ENCODE peak calls at places on chromosomes 5 and 9, in four cellular contexts. L is K562, P is HepG2, S is GM12878. T is an unnamed sample.

GRCh38 chr5:171162602-171163001 is 146.4 kb upstream of the TLX3 start:
- DNase-seq in L (peak), P (no peak), S (no peak), T (peak)

GRCh38 chr9:114035845-114036785 is 42.0 kb downstream of the AMBP start:
- DNase-seq in L (no peak), P (no peak), S (no peak), T (no peak)

GRCh38 chr5:2199697-2200096 is 317.0 kb upstream of the IRX4 start:
- DNase-seq in L (no peak), P (no peak), S (no peak), T (no peak)

GRCh38 chr9:104745852-104746251 is 1.6 kb upstream of the NIPSNAP3A start:
- DNase-seq in L (peak), P (no peak), S (no peak), T (no peak)

GRCh38 chr9:125484632-125485282 is 222.3 kb downstream of the MAPKAP1 start:
- DNase-seq in L (no peak), P (no peak), S (no peak), T (no peak)

GRCh38 chr9:125646222-125647100 is 60.5 kb downstream of the MAPKAP1 start:
- DNase-seq in L (no peak), P (no peak), S (no peak), T (no peak)

GRCh38 chr5:94793816-94794198 is 175.3 kb downstream of the SLF1 start:
- DNase-seq in L (no peak), P (no peak), S (no peak), T (no peak)

GRCh38 chr5:168341178-168341577 is 49.7 kb downstream of the WWC1 start:
- DNase-seq in L (no peak), P (no peak), S (no peak), T (no peak)

GRCh38 chr9:4967521-4967920 is 17.6 kb upstream of the JAK2 start:
- DNase-seq in L (no peak), P (no peak), S (no peak), T (no peak)

GRCh38 chr5:172104801-172105701 is 83.0 kb downstream of the STK10 start:
- DNase-seq in L (no peak), P (no peak), S (no peak), T (no peak)

GRCh38 chr5:139181835-139182452 is 16.2 kb downstream of the SIL1 start:
- DNase-seq in L (no peak), P (no peak), S (no peak), T (no peak)

GRCh38 chr9:99807276-99807852 is 14.3 kb upstream of the NR4A3 start:
- DNase-seq in L (peak), P (peak), S (no peak), T (peak)

GRCh38 chr9:101172671-101173070 is 144.1 kb downstream of the PLPPR1 start:
- DNase-seq in L (no peak), P (no peak), S (no peak), T (no peak)

GRCh38 chr5:69512740-69513260 is 20.2 kb downstream of the OCLN start:
- DNase-seq in L (no peak), P (no peak), S (no peak), T (no peak)

GRCh38 chr9:37082214-37082765 is 38.1 kb upstream of the ZCCHC7 start:
- DNase-seq in L (no peak), P (no peak), S (no peak), T (no peak)

GRCh38 chr9:105157178-105157583 is 87.3 kb upstream of the SLC44A1 start:
- DNase-seq in L (peak), P (peak), S (no peak), T (peak)

GRCh38 chr5:17888155-17888554 is 253.9 kb downstream of the TAF11L14 start:
- DNase-seq in L (no peak), P (no peak), S (no peak), T (no peak)

GRCh38 chr5:68187268-68188055 is 28.1 kb upstream of the PIK3R1 start:
- DNase-seq in L (peak), P (no peak), S (no peak), T (peak)

GRCh38 chr5:7762267-7762666 is 88.7 kb downstream of the CFAP90 start:
- DNase-seq in L (no peak), P (no peak), S (no peak), T (peak)

GRCh38 chr9:4086119-4087088 is 213.5 kb downstream of the GLIS3 start:
- DNase-seq in L (no peak), P (peak), S (no peak), T (no peak)

GRCh38 chr9:132143359-132143758 is 18.5 kb upstream of the NTNG2 start:
- DNase-seq in L (no peak), P (no peak), S (no peak), T (no peak)

DNA sequence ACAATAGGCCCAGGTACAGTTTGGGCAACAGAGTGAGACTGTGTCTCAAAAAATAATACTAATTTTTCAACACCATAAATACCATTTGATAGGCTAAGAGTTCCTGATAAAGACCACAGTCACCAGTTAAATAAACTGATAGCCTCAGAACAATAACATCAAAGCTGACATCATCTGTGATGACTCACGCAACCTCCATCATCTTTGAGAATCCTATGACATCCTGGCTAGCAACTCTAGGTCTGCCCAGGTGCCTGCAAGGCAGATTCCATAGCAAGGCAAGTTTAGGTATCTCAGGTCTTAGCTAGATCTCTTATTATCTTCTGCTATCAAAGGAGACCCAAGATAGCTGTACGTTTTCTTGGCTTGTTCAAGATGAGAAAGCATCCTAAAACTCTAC is 30.5 kb upstream of the UBAP2 start:
- DNase-seq in L (no peak), P (no peak), S (no peak), T (no peak)
- TF ChIP-seq CBFB in L (no peak), P (no peak), S (no peak), T (no peak)

DNA sequence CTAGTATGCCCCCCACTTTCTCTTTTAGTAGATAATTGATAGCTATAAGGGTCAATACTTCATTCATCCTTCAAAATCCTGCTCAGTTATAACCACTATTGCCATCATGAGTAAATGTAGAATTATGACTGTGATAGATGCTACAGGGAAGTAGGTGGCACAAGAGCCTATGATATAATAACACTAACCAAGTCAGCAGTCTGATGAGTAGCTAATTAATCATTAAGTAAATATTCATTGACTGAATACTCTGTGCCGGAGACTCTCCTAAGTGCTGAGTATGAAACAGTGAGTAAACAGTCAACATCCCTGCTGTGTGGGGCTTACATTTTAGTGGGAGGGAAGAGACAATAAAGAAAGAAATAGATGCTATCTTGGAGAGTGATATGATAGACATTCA is 430.3 kb upstream of the ZNF462 start:
- DNase-seq in L (no peak), P (no peak), S (no peak), T (no peak)
- TF ChIP-seq SP1 in L (no peak), P (no peak), S (no peak), T (no peak)

GRCh38 chr5:133236541-133236951 is 184.7 kb downstream of the HSPA4 start:
- DNase-seq in L (no peak), P (no peak), S (no peak), T (no peak)
- TF ChIP-seq CTCF in L (peak), P (no peak), S (no peak), T (no peak)

GRCh38 chr5:40390286-40391253 is 289.1 kb upstream of the PTGER4 start:
- DNase-seq in L (no peak), P (no peak), S (no peak), T (no peak)
- TF ChIP-seq CBFB in L (no peak), P (no peak), S (no peak), T (no peak)

DNA sequence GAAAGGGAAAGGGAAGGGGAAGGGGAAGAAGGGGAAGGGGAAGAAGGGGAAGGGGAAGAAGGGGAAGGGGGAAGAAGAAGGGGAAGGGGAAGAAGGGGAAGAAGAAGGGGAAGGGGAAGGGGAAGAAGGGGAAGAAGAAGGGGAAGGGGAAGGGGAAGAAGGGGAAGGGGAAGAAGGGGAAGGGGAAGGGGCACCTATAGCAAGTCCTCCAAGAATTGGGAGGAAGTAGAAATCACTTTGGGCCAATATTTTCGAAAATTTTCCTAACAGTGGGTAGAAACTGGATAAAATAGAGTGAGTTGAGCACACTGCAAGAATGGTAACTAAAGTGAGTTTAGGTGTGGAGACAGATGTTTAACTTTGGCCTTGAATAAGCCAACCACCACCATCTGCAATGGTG is 915.3 kb downstream of the DNAH5 start:
- DNase-seq in L (no peak), P (no peak), S (no peak), T (no peak)
- TF ChIP-seq SP1 in L (no peak), P (no peak), S (no peak), T (no peak)

GRCh38 chr5:132134384-132134783 is 60.8 kb downstream of the CSF2 start:
- DNase-seq in L (no peak), P (peak), S (no peak), T (no peak)
- TF ChIP-seq CTCF in L (no peak), P (peak), S (peak), T (no peak)

DNA sequence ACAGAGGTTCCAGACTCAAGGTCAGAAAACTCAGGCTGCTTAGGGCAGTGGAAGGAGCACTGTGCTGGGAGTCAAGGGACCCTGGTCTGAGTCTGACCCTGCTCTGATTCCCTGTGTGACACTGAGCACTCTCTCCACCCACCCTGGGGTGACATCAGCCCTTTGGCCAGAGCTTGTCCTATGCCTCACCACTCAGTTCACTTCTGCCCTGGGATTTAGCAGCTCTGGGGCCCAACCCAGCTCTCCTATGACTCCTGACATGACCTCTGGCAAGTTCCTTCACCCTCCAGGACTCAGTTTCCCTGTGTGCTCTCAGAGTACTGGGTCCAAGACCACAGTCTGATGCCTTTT is 63.9 kb downstream of the FAM114A2 start:
- DNase-seq in L (no peak), P (no peak), S (no peak), T (no peak)
- TF ChIP-seq CBFB in L (no peak), P (no peak), S (no peak), T (no peak)

DNA sequence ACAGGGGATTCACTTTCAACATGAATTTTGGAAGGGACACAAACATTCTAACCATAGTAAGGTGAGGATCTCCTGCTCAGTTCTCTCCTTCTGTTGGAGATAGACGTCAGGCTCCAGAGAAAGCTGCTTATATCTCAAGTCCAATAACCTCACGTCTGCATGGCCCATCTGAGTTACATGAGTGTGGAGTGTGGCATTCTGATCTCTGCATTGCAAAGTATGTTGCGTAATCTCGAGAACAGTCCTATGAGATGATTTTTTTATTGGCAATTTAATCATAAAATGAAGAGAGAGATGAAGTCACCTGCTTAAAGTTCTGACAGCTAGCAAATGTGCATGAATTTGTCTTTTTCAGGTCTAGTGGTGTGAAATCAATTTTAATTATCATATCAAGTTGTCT is 118.8 kb downstream of the SLC12A2 start:
- DNase-seq in L (no peak), P (no peak), S (no peak), T (no peak)
- TF ChIP-seq SP1 in L (no peak), P (no peak), S (no peak), T (no peak)

DNA sequence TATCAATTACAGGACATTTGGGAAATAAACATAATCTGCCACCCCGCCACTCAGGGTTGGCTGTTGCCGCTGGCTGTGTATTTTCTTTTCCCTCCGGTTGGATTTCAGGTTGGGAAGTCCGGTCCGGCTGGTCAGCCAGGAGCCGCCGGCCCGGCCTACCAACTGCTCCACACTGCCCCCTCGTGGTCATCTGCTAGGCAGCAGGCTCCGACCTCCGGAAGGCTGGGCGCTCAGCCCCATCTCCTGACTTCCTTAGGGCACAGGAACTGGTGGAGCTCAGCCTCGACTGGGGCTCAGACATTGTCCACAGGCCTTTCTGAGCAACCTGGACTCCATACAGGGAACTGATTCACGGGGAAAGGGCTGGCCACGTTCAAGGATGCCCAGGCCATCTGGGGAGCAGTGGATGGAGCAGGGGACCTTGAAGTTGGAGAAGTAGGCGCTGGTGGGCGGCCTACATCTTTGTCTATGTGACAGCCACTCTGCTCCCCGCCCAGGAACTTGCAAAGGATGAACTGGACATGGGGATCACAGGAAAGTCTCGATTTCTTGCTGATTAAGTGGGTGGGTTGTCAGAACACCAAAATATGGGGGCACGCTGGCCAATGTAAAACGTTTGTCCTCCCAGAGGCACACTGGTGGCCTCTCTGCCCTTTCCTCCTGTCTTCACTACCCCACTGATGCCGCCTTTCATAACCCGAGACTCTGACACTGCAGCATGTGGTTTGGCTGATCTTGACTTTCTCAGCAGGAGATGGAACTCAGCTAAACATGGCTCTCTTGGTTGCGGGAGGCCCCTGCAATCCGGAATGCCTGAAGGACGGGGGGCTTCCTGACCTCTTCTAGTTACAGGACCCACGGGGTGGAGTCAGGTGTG is 43.7 kb downstream of the NXNL2 start:
- DNase-seq in L (peak), P (peak), S (peak), T (peak)
- TF ChIP-seq CTCF in L (peak), P (peak), S (peak), T (peak)

DNA sequence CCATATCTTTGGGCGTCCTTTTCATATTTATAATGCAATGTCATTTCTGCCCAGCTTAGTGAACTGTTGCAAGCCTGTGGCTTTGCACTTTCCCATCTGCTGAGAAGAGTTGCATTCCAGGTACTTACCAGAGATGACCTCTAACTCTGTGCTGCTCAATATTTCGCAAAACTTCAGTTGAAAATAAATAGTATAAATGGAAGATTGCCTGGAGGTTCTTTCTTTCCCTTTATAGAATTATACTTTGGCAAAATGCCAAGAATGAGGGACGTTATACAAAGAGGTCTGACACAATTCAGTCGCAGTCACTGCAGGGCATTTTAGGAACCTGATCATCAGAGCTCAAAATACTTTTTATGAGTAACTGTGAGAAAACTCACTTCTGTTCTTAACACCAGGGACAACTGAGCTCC is 18.9 kb upstream of the VLDLR start:
- DNase-seq in L (no peak), P (no peak), S (peak), T (no peak)
- TF ChIP-seq CBFB in L (no peak), P (no peak), S (no peak), T (no peak)

T was measured in WTC11.